ENCODE peak calls at places on chromosomes 6 and 20, in five cellular contexts. One of them, this sample, is unnamed.

GRCh38 chr6:14026831-14027539 is 90.6 kb upstream of the CD83 start:
- DNase-seq in effector memory CD8-positive, alpha-beta T cell: no peak
- DNase-seq in epithelial cell of proximal tubule: no peak
- DNase-seq in NCI-H1436: no peak
- DNase-seq in central memory CD4-positive, alpha-beta T cell: no peak
- DNase-seq in this sample: no peak

GRCh38 chr6:160667854-160668481 is 3.9 kb upstream of the LPA start:
- DNase-seq in central memory CD4-positive, alpha-beta T cell: peak; percentile 13
- DNase-seq in epithelial cell of proximal tubule: no peak
- DNase-seq in effector memory CD8-positive, alpha-beta T cell: peak; percentile 7
- DNase-seq in NCI-H1436: no peak
- DNase-seq in this sample: peak; percentile 3

GRCh38 chr6:49328051-49328450 is 135.0 kb downstream of the MMUT start:
- DNase-seq in epithelial cell of proximal tubule: no peak
- DNase-seq in effector memory CD8-positive, alpha-beta T cell: no peak
- DNase-seq in central memory CD4-positive, alpha-beta T cell: no peak
- DNase-seq in NCI-H1436: no peak
- DNase-seq in this sample: no peak

GRCh38 chr20:59000326-59000725 is 6.7 kb downstream of the CTSZ start:
- DNase-seq in central memory CD4-positive, alpha-beta T cell: no peak
- DNase-seq in NCI-H1436: no peak
- DNase-seq in effector memory CD8-positive, alpha-beta T cell: no peak
- DNase-seq in epithelial cell of proximal tubule: no peak
- DNase-seq in this sample: no peak

GRCh38 chr6:134176283-134176975 is 124.0 kb upstream of the SLC2A12 start:
- DNase-seq in epithelial cell of proximal tubule: no peak
- DNase-seq in effector memory CD8-positive, alpha-beta T cell: no peak
- DNase-seq in central memory CD4-positive, alpha-beta T cell: no peak
- DNase-seq in NCI-H1436: no peak
- DNase-seq in this sample: peak; percentile 44

GRCh38 chr6:1600063-1600763 is 9.5 kb upstream of the FOXC1 start:
- DNase-seq in NCI-H1436: no peak
- DNase-seq in central memory CD4-positive, alpha-beta T cell: no peak
- DNase-seq in effector memory CD8-positive, alpha-beta T cell: no peak
- DNase-seq in epithelial cell of proximal tubule: no peak
- DNase-seq in this sample: no peak

GRCh38 chr6:87922947-87923330 is 124.7 kb upstream of the SPACA1 start:
- DNase-seq in epithelial cell of proximal tubule: no peak
- DNase-seq in NCI-H1436: no peak
- DNase-seq in central memory CD4-positive, alpha-beta T cell: no peak
- DNase-seq in effector memory CD8-positive, alpha-beta T cell: no peak
- DNase-seq in this sample: no peak

GRCh38 chr20:38192323-38192885 is 27.3 kb upstream of the TGM2 start:
- DNase-seq in NCI-H1436: no peak
- DNase-seq in epithelial cell of proximal tubule: no peak
- DNase-seq in effector memory CD8-positive, alpha-beta T cell: no peak
- DNase-seq in central memory CD4-positive, alpha-beta T cell: no peak
- DNase-seq in this sample: no peak

This sample was measured in ELR.